ENCODE peak calls at places on chromosomes 16 and 17, in eight cellular contexts. U is T-helper 1 cell; M is activated CD8-positive, alpha-beta memory T cell treated with anti-CD3 and anti-CD28 coated beads for 1 hour; W is cardiac muscle cell; R is kidney tubule cell; L is mesenchymal stem cell; J is AG08395; A is choroid plexus epithelial cell. V is an unnamed sample.

GRCh38 chr17:82900741-82901140 is 60.9 kb upstream of the ZNF750 start:
- DNase-seq in A (peak), M (no peak), W (no peak), J (no peak), R (no peak), U (no peak), L (no peak), V (no peak)

GRCh38 chr17:4485676-4486646 is 12.7 kb upstream of the SPNS2 start:
- DNase-seq in W (no peak), L (no peak), M (peak), U (peak), R (no peak), A (no peak), J (no peak), V (no peak)

GRCh38 chr17:51860934-51861561 is 297.5 kb downstream of the CA10 start:
- DNase-seq in L (no peak), R (peak), M (no peak), J (no peak), A (peak), W (peak), U (no peak), V (no peak)

GRCh38 chr17:76007850-76008165 is 7.2 kb downstream of the CDK3 start:
- DNase-seq in R (no peak), A (no peak), W (no peak), L (no peak), M (no peak), J (no peak), U (no peak), V (no peak)

GRCh38 chr16:9957002-9957401 is 225.2 kb downstream of the GRIN2A start:
- DNase-seq in W (no peak), J (no peak), L (no peak), M (no peak), U (no peak), R (no peak), A (no peak), V (no peak)

GRCh38 chr16:31429314-31429713 is 1.2 kb upstream of the COX6A2 start:
- DNase-seq in L (no peak), J (no peak), R (no peak), W (no peak), M (no peak), A (no peak), U (no peak), V (no peak)

GRCh38 chr17:57622886-57623433 is 122.1 kb downstream of the CCDC182 start:
- DNase-seq in R (peak), U (no peak), J (peak), A (peak), W (peak), M (no peak), L (peak), V (no peak)

GRCh38 chr16:21589551-21589950 is 9.8 kb upstream of the METTL9 start:
- DNase-seq in R (no peak), L (no peak), U (no peak), A (no peak), M (no peak), J (no peak), W (no peak), V (no peak)

GRCh38 chr16:73735018-73735417 is 561.6 kb upstream of the PSMD7 start:
- DNase-seq in W (no peak), R (peak), A (peak), L (peak), U (no peak), M (no peak), J (no peak), V (no peak)

V was measured in NCI-H2227 treated with DMSO at 0.1 percent for 48 hours.